ENCODE peak calls at places on chromosomes 12 and 14, in five cellular contexts. V is keratinocyte, N is MM.1S, E is upper lobe of right lung, A is AG04450. S is an unnamed sample.

GRCh38 chr14:20697273-20698017 is 8.9 kb downstream of the ANG start:
- DNase-seq in V (no peak), N (peak), E (no peak), A (no peak), S (no peak)

GRCh38 chr12:89655851-89656250 is 52.8 kb downstream of the ATP2B1 start:
- DNase-seq in V (no peak), N (no peak), E (no peak), A (no peak), S (no peak)

GRCh38 chr12:122834921-122835692 is at the start of gene HIP1R:
- DNase-seq in V (no peak), N (peak), E (peak), A (no peak), S (no peak)

GRCh38 chr12:12474931-12475485 is 87.7 kb downstream of the DUSP16 start:
- DNase-seq in V (no peak), N (no peak), E (no peak), A (no peak), S (no peak)

GRCh38 chr12:1518763-1519516 is 75.4 kb downstream of the FBXL14 start:
- DNase-seq in V (peak), N (no peak), E (peak), A (peak), S (peak)

GRCh38 chr14:61631044-61631692 is 64.1 kb upstream of the HIF1A start:
- DNase-seq in V (no peak), N (no peak), E (no peak), A (no peak), S (no peak)

GRCh38 chr12:6201775-6202292 is 1.6 kb downstream of the CD9 start:
- DNase-seq in V (no peak), N (no peak), E (no peak), A (no peak), S (no peak)

GRCh38 chr14:25001096-25001982 is 48.6 kb downstream of the STXBP6 start:
- DNase-seq in V (no peak), N (no peak), E (no peak), A (no peak), S (no peak)

GRCh38 chr14:104388011-104388521 is 191.5 kb upstream of the C14orf180 start:
- DNase-seq in V (no peak), N (no peak), E (peak), A (no peak), S (no peak)

GRCh38 chr12:113073586-113073985 is 17.1 kb downstream of the DTX1 start:
- DNase-seq in V (no peak), N (no peak), E (no peak), A (no peak), S (no peak)

GRCh38 chr12:113075137-113075683 is 18.7 kb downstream of the DTX1 start:
- DNase-seq in V (no peak), N (peak), E (no peak), A (no peak), S (no peak)

GRCh38 chr12:113080692-113081091 is 24.2 kb downstream of the DTX1 start:
- DNase-seq in V (no peak), N (no peak), E (no peak), A (no peak), S (no peak)

GRCh38 chr12:113077859-113078256 is 21.3 kb downstream of the DTX1 start:
- DNase-seq in V (no peak), N (no peak), E (no peak), A (no peak), S (no peak)

GRCh38 chr12:113077057-113077858 is 20.7 kb downstream of the DTX1 start:
- DNase-seq in V (no peak), N (no peak), E (no peak), A (no peak), S (no peak)
- H3K4me3 ChIP-seq in V (no peak), N (no peak), E (no peak), A (no peak), S (no peak)

GRCh38 chr14:97978336-97978735 is 1181.2 kb downstream of the VRK1 start:
- DNase-seq in V (peak), N (no peak), E (peak), A (no peak), S (peak)
- TF ChIP-seq CTCF in V (peak), N (no peak), E (peak), A (no peak), S (no peak)

GRCh38 chr12:80868576-80868975 is 69.2 kb downstream of the LIN7A start:
- DNase-seq in V (no peak), N (no peak), E (no peak), A (no peak), S (no peak)
- H3K27ac ChIP-seq in V (no peak), N (no peak), E (no peak), A (no peak), S (no peak)

GRCh38 chr12:106480259-106480658 is 102.5 kb upstream of the RFX4 start:
- DNase-seq in V (no peak), N (no peak), E (no peak), A (no peak), S (no peak)
- H3K4me3 ChIP-seq in V (no peak), N (no peak), E (no peak), A (no peak), S (no peak)